ENCODE peak calls at places on chromosomes 13 and 19, in seven cellular contexts. P is sciatic nerve; L is mesenchymal stem cell; E is AG09309; W is activated CD4-positive, CD25-positive, alpha-beta regulatory T cell; U is kidney epithelial cell; A is RPMI7951. T is an unnamed sample.

GRCh38 chr19:5966215-5966614 is 11.7 kb downstream of the RANBP3 start:
- DNase-seq in U (no peak), A (no peak), W (no peak), L (peak), E (no peak), P (no peak), T (no peak)

GRCh38 chr19:3204646-3205275 is 19.0 kb downstream of the NCLN start:
- DNase-seq in E (no peak), P (no peak), U (no peak), L (no peak), W (no peak), A (no peak), T (no peak)

GRCh38 chr13:44906758-44907157 is 82.5 kb downstream of the NUFIP1 start:
- DNase-seq in W (no peak), L (peak), E (peak), A (peak), U (no peak), P (no peak), T (no peak)

GRCh38 chr19:45485301-45486077 is 11.4 kb downstream of the RTN2 start:
- DNase-seq in A (peak), L (peak), P (peak), E (peak), W (peak), U (peak), T (peak)

GRCh38 chr13:60733933-60734332 is 336.9 kb downstream of the TDRD3 start:
- DNase-seq in E (no peak), W (no peak), A (no peak), P (no peak), U (no peak), L (no peak), T (no peak)

GRCh38 chr13:113451951-113452421 is 1.3 kb downstream of the ADPRHL1 start:
- DNase-seq in P (peak), W (no peak), E (no peak), U (no peak), A (no peak), L (no peak), T (no peak)

GRCh38 chr19:3407556-3408516 is 41.5 kb downstream of the NFIC start:
- DNase-seq in U (no peak), W (no peak), E (no peak), L (no peak), P (peak), A (no peak), T (no peak)

GRCh38 chr13:45833663-45834062 is 17.9 kb downstream of the SIAH3 start:
- DNase-seq in U (peak), L (peak), P (no peak), W (no peak), A (peak), E (peak), T (no peak)

GRCh38 chr19:54439174-54439851 is 9.7 kb upstream of the LENG8 start:
- DNase-seq in U (no peak), W (no peak), P (no peak), A (peak), E (no peak), L (peak), T (no peak)

GRCh38 chr19:15222738-15223648 is 9.3 kb downstream of the EPHX3 start:
- DNase-seq in E (peak), A (peak), L (peak), U (peak), P (peak), W (peak), T (peak)

T was measured in NCI-H1930.